ENCODE peak calls at places on chromosomes 7 and 10, in six cellular contexts. R, M, V, S, D and G are unnamed samples.

GRCh38 chr7:55550838-55551537 is 21.3 kb downstream of the VOPP1 start:
- DNase-seq in S (no peak), V (no peak), R (no peak), D (no peak), M (no peak), G (no peak)

GRCh38 chr10:48940958-48941357 is 1.3 kb upstream of the LRRC18 start:
- DNase-seq in S (no peak), R (no peak), D (peak; percentile 52), M (no peak), V (no peak), G (no peak)

GRCh38 chr10:44958196-44958896 is 1.3 kb upstream of the RASSF4 start:
- DNase-seq in S (peak; percentile 85), R (no peak), D (peak; percentile 32), M (peak; percentile 42), V (no peak), G (peak; percentile 64)

GRCh38 chr7:28792858-28793257 is 165.3 kb downstream of the TRIL start:
- DNase-seq in R (no peak), V (no peak), D (no peak), S (no peak), M (no peak), G (no peak)

GRCh38 chr10:113941140-113941539 is 86.7 kb downstream of the NHLRC2 start:
- DNase-seq in M (no peak), V (no peak), D (no peak), S (no peak), R (no peak), G (no peak)

GRCh38 chr7:108004220-108005142 is 1.5 kb upstream of the LAMB1 start:
- DNase-seq in V (no peak), R (no peak), M (no peak), S (peak; percentile 100), D (peak; percentile 51), G (peak; percentile 43)

GRCh38 chr10:9596368-9596920 is 1421.2 kb upstream of the CELF2 start:
- DNase-seq in M (peak; percentile 63), V (no peak), D (no peak), R (no peak), S (peak; percentile 95), G (no peak)

GRCh38 chr10:60975716-60976115 is 31.7 kb upstream of the RHOBTB1 start:
- DNase-seq in V (no peak), R (no peak), S (no peak), M (no peak), D (no peak), G (no peak)

GRCh38 chr7:102933763-102934162 is 21.0 kb downstream of the LRRC17 start:
- DNase-seq in S (no peak), D (peak; percentile 80), V (no peak), M (peak; percentile 98), R (peak; percentile 52), G (peak; percentile 36)

GRCh38 chr10:132904814-132905649 is 37.3 kb downstream of the CFAP46 start:
- DNase-seq in R (no peak), V (no peak), S (no peak), M (no peak), D (no peak), G (no peak)

GRCh38 chr10:81414038-81414437 is 461.0 kb upstream of the NRG3 start:
- DNase-seq in M (no peak), V (no peak), S (peak; percentile 22), D (peak; percentile 45), R (no peak), G (no peak)

GRCh38 chr10:79445217-79445707 is at the start of gene ZCCHC24:
- DNase-seq in M (no peak), D (peak; percentile 82), V (no peak), R (peak; percentile 63), S (no peak), G (peak; percentile 47)

GRCh38 chr7:88015309-88015708 is 81.3 kb downstream of the ADAM22 start:
- DNase-seq in M (peak; percentile 46), R (no peak), V (no peak), D (no peak), S (no peak), G (no peak)

GRCh38 chr10:74771054-74771453 is 55.3 kb upstream of the KAT6B start:
- DNase-seq in S (no peak), R (no peak), V (no peak), M (no peak), D (no peak), G (no peak)

GRCh38 chr7:81715984-81716588 is 53.8 kb downstream of the HGF start:
- DNase-seq in S (peak; percentile 57), M (no peak), R (no peak), V (no peak), D (no peak), G (peak; percentile 4)

GRCh38 chr10:1737222-1738061 is at the start of gene ADARB2:
- DNase-seq in D (peak; percentile 92), V (no peak), S (peak; percentile 17), M (no peak), R (peak; percentile 63), G (no peak)

GRCh38 chr10:84820596-84820995 is 492.2 kb downstream of the CCSER2 start:
- DNase-seq in V (no peak), D (no peak), M (no peak), R (no peak), S (no peak), G (no peak)

GRCh38 chr7:158926348-158926747 is 70.0 kb downstream of the DYNC2I1 start:
- DNase-seq in S (no peak), D (no peak), R (no peak), V (no peak), M (no peak), G (no peak)

GRCh38 chr7:21261627-21262564 is 166.0 kb upstream of the SP4 start:
- DNase-seq in R (no peak), D (peak; percentile 56), M (no peak), S (peak; percentile 15), V (no peak), G (peak; percentile 7)

GRCh38 chr7:149856-150636 is 42.3 kb upstream of the FAM20C start:
- DNase-seq in S (no peak), M (no peak), V (peak; percentile 10), R (no peak), D (peak; percentile 68), G (no peak)

GRCh38 chr10:110577056-110577455 is 9.6 kb downstream of the SMC3 start:
- DNase-seq in S (no peak), D (no peak), R (no peak), M (no peak), V (no peak), G (no peak)

GRCh38 chr7:17523813-17524741 is 225.6 kb downstream of the AHR start:
- DNase-seq in S (peak; percentile 58), R (no peak), D (no peak), V (no peak), M (no peak), G (no peak)

GRCh38 chr10:58641095-58641531 is 128.4 kb downstream of the BICC1 start:
- DNase-seq in M (peak; percentile 95), S (peak; percentile 96), D (no peak), V (no peak), R (no peak), G (peak; percentile 35)

GRCh38 chr7:129385116-129385515 is 49.1 kb upstream of the STRIP2 start:
- DNase-seq in R (no peak), M (no peak), D (no peak), V (no peak), S (no peak), G (no peak)

GRCh38 chr10:56296626-56297025 is 64.4 kb downstream of the ZWINT start:
- DNase-seq in V (no peak), D (no peak), R (no peak), M (no peak), S (no peak), G (no peak)

GRCh38 chr10:132687181-132687892 is 98.6 kb downstream of the NKX6-2 start:
- DNase-seq in V (no peak), R (no peak), M (no peak), D (no peak), S (no peak), G (no peak)

GRCh38 chr10:46992794-46993552 is 81.7 kb downstream of the PTPN20 start:
- DNase-seq in S (peak; percentile 3), V (no peak), D (peak; percentile 47), R (no peak), M (peak; percentile 7), G (peak; percentile 22)

GRCh38 chr7:64993901-64994300 is 3.1 kb upstream of the ZNF117 start:
- DNase-seq in V (no peak), D (no peak), R (no peak), M (no peak), S (no peak), G (no peak)

GRCh38 chr7:79357101-79357500 is 96.4 kb downstream of the MAGI2 start:
- DNase-seq in M (no peak), S (peak; percentile 4), R (no peak), D (no peak), V (no peak), G (no peak)

GRCh38 chr10:112950714-112951348 is 784 bp downstream of the TCF7L2 start:
- DNase-seq in R (no peak), V (no peak), D (peak; percentile 65), M (no peak), S (no peak), G (peak; percentile 30)

GRCh38 chr7:41189866-41190265 is 513.0 kb downstream of the INHBA start:
- DNase-seq in M (peak; percentile 95), D (no peak), R (no peak), S (peak; percentile 99), V (no peak), G (peak; percentile 58)